ENCODE peak calls at places on chromosome 14, in four cellular contexts. B is cardiac muscle cell, V is HEK293T, M is activated T-cell treated with anti-CD3 and anti-CD28 coated beads for 48 hours. Z is an unnamed sample.

GRCh38 chr14:20191396-20191795 is 700 bp downstream of the OR11G2 start:
- DNase-seq in V (no peak), B (no peak), M (no peak), Z (no peak)

GRCh38 chr14:87869619-87870583 is 123.1 kb downstream of the GALC start:
- DNase-seq in M (no peak), B (no peak), V (no peak), Z (no peak)

GRCh38 chr14:46580941-46581671 is 70.5 kb downstream of the RPL10L start:
- DNase-seq in M (no peak), B (peak), V (peak), Z (peak)

GRCh38 chr14:38070213-38070612 is 137.5 kb upstream of the SSTR1 start:
- DNase-seq in M (no peak), B (no peak), V (no peak), Z (no peak)

GRCh38 chr14:61524211-61524806 is 171.0 kb upstream of the HIF1A start:
- DNase-seq in B (no peak), M (no peak), V (no peak), Z (no peak)

GRCh38 chr14:104856157-104856868 is 8.8 kb upstream of the CEP170B start:
- DNase-seq in B (no peak), V (no peak), M (no peak), Z (no peak)

GRCh38 chr14:52244328-52244727 is 23.2 kb upstream of the PTGDR start:
- DNase-seq in V (no peak), B (no peak), M (no peak), Z (no peak)

GRCh38 chr14:93299831-93300230 is 33.0 kb downstream of the BTBD7 start:
- DNase-seq in V (no peak), M (no peak), B (no peak), Z (no peak)

GRCh38 chr14:89284368-89285058 is 132.5 kb downstream of the FOXN3 start:
- DNase-seq in V (no peak), M (no peak), B (no peak), Z (no peak)

GRCh38 chr14:87115234-87115633 is 877.7 kb downstream of the GALC start:
- DNase-seq in B (no peak), M (no peak), V (no peak), Z (no peak)

GRCh38 chr14:99728231-99728920 is 44.3 kb downstream of the CYP46A1 start:
- DNase-seq in M (no peak), V (no peak), B (no peak), Z (peak)

GRCh38 chr14:67515386-67516079 is 17.6 kb upstream of the PLEKHH1 start:
- DNase-seq in V (peak), M (peak), B (no peak), Z (peak)

GRCh38 chr14:57390806-57391562 is 598 bp downstream of the NAA30 start:
- DNase-seq in V (peak), B (peak), M (peak), Z (peak)

GRCh38 chr14:33629721-33630287 is 321.1 kb downstream of the EGLN3 start:
- DNase-seq in V (no peak), M (no peak), B (no peak), Z (no peak)

GRCh38 chr14:54617467-54617866 is 50.5 kb downstream of the SAMD4A start:
- DNase-seq in M (no peak), B (no peak), V (no peak), Z (no peak)

GRCh38 chr14:34450958-34451357 is 11.1 kb downstream of the SPTSSA start:
- DNase-seq in V (no peak), B (peak), M (no peak), Z (no peak)

GRCh38 chr14:96588410-96589249 is 86.4 kb downstream of the PAPOLA start:
- DNase-seq in M (no peak), V (no peak), B (no peak), Z (no peak)

GRCh38 chr14:67680121-67680602 is 5.7 kb upstream of the VTI1B start:
- DNase-seq in V (no peak), M (no peak), B (no peak), Z (peak)

GRCh38 chr14:55599250-55599879 is 19.4 kb downstream of the KTN1 start:
- DNase-seq in M (no peak), B (no peak), V (no peak), Z (no peak)

GRCh38 chr14:104772707-104773504 is 20.0 kb downstream of the SIVA1 start:
- DNase-seq in V (no peak), B (no peak), M (no peak), Z (no peak)

GRCh38 chr14:45716506-45716905 is 463.5 kb upstream of the MIS18BP1 start:
- DNase-seq in M (no peak), B (no peak), V (peak), Z (no peak)

GRCh38 chr14:104329793-104330192 is 191.4 kb downstream of the KIF26A start:
- DNase-seq in V (no peak), B (no peak), M (no peak), Z (no peak)

GRCh38 chr14:85243306-85243705 is 286.6 kb upstream of the FLRT2 start:
- DNase-seq in M (no peak), V (no peak), B (no peak), Z (no peak)

GRCh38 chr14:100673085-100673806 is 53.4 kb upstream of the DLK1 start:
- DNase-seq in M (no peak), B (peak), V (no peak), Z (no peak)

GRCh38 chr14:70448633-70449032 is 3.3 kb upstream of the ADAM21 start:
- DNase-seq in V (no peak), B (no peak), M (no peak), Z (no peak)

GRCh38 chr14:91008759-91009409 is 51.6 kb downstream of the RPS6KA5 start:
- DNase-seq in B (no peak), M (no peak), V (no peak), Z (no peak)

GRCh38 chr14:32259368-32260013 is 56.4 kb upstream of the RNU6-8 start:
- DNase-seq in V (no peak), M (no peak), B (no peak), Z (peak)

Z was measured in stimulated activated naive CD8-positive, alpha-beta T cell treated with anti-CD3 and anti-CD28 coated beads, Interleukin-15, amount 100 ng/mL, for 72 hours.